ENCODE peak calls at places on chromosomes 3 and 15, in ten cellular contexts. Y is stomach; O is psoas muscle; U is CD8-positive, alpha-beta T cell; T is cardiac muscle cell; S is right atrium auricular region; X is neural progenitor cell; F is tibial nerve; N is mucosa of descending colon; K is heart right ventricle. Z is an unnamed sample. For H3K4me1, the result is how much of the 10 kb centered on the place peaks cover.

GRCh38 chr3:139689122-139689521 is 11.3 kb upstream of the NMNAT3 start:
- DNase-seq in X (peak), T (peak), N (no peak), U (no peak), Y (no peak), K (no peak), F (no peak), S (no peak), O (no peak), Z (peak)

GRCh38 chr15:41812820-41813375 is 15.0 kb upstream of the JMJD7 start:
- DNase-seq in K (no peak), O (no peak), X (no peak), S (no peak), N (no peak), T (no peak), F (no peak), U (no peak), Y (no peak), Z (no peak)

GRCh38 chr15:60396100-60396499 is 1.7 kb downstream of the ANXA2 start:
- DNase-seq in U (no peak), O (no peak), F (no peak), Y (peak), X (no peak), N (no peak), T (no peak), S (no peak), K (no peak), Z (no peak)

GRCh38 chr15:59268199-59268979 is 61.7 kb downstream of the LDHAL6B start:
- DNase-seq in K (no peak), U (no peak), S (no peak), O (no peak), F (no peak), Y (no peak), N (no peak), T (no peak), X (no peak), Z (no peak)

GRCh38 chr15:56598991-56599390 is 134.1 kb upstream of the MNS1 start:
- DNase-seq in F (no peak), T (no peak), S (no peak), K (no peak), U (no peak), X (no peak), Y (no peak), O (no peak), N (no peak), Z (no peak)

GRCh38 chr3:146274833-146275232 is 23.9 kb upstream of the PLSCR4 start:
- DNase-seq in N (no peak), Y (no peak), O (no peak), F (no peak), K (no peak), S (no peak), T (no peak), U (no peak), X (no peak), Z (no peak)

GRCh38 chr15:88812137-88812536 is 8.9 kb downstream of the ACAN start:
- DNase-seq in K (no peak), S (no peak), X (no peak), U (no peak), F (no peak), Y (no peak), T (no peak), N (no peak), O (no peak), Z (no peak)

GRCh38 chr3:156317457-156317856 is 197.1 kb downstream of the KCNAB1 start:
- DNase-seq in K (no peak), F (no peak), O (no peak), U (no peak), S (no peak), T (no peak), N (no peak), X (no peak), Y (no peak), Z (no peak)

GRCh38 chr15:89112341-89112971 is 24.2 kb downstream of the ABHD2 start:
- DNase-seq in F (no peak), Y (peak), N (peak), X (no peak), S (no peak), T (no peak), K (peak), O (peak), U (no peak), Z (no peak)

GRCh38 chr15:35305906-35306305 is 220.8 kb upstream of the NANOGP8 start:
- DNase-seq in U (no peak), K (no peak), Y (no peak), O (no peak), S (no peak), F (no peak), X (no peak), T (no peak), N (no peak), Z (peak)

GRCh38 chr3:29644261-29644660 is 363.4 kb downstream of the RBMS3 start:
- DNase-seq in K (no peak), X (no peak), S (no peak), O (no peak), T (no peak), Y (no peak), F (no peak), U (no peak), N (no peak), Z (no peak)

GRCh38 chr3:124209426-124209825 is 217.5 kb upstream of the ROPN1 start:
- DNase-seq in K (no peak), S (no peak), Y (no peak), F (no peak), O (no peak), N (no peak), X (no peak), T (no peak), U (no peak), Z (no peak)

GRCh38 chr3:96831175-96831574 is 16.8 kb downstream of the EPHA6 start:
- DNase-seq in F (no peak), X (no peak), S (no peak), Y (no peak), T (no peak), K (no peak), N (no peak), U (no peak), O (no peak), Z (no peak)

DNA sequence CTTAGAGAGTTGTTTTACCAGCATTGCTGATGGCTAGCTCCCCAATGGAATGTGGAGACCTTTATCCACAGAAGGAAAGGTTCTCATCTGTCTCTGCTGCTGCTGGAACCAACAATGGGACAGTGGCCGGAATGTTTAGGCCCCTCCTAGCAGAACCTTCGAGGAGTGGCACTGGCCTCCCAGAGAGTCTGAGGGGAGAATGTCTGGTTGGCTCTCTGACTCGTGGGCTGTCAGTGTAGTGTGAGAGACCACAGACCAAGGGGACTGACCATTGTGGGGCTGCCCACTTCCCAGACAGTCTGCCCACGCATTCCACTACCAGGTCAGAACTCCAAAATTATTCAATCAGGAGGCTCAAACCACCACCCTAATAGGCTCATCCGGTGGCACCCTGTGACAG is 5.1 kb downstream of the RASL12 start:
- DNase-seq in S (no peak), N (no peak), K (no peak), Y (no peak), U (no peak), T (no peak), F (no peak), X (no peak), O (no peak), Z (no peak)
- H3K4me1 ChIP-seq in S (under half), N (under half), K (under half), Y (under half), U (under half), T (under half), F (half or more), X (under half), O (under half), Z (under half)

GRCh38 chr3:149378420-149379388 is 1.3 kb upstream of the TM4SF1 start:
- DNase-seq in N (no peak), K (no peak), X (no peak), U (no peak), T (no peak), S (no peak), F (no peak), O (no peak), Y (no peak), Z (no peak)
- H3K4me3 ChIP-seq in N (no peak), K (no peak), X (no peak), U (no peak), T (no peak), S (no peak), F (no peak), O (no peak), Y (peak), Z (no peak)

GRCh38 chr3:66484106-66484857 is 16.5 kb downstream of the LRIG1 start:
- DNase-seq in K (no peak), U (no peak), O (no peak), S (no peak), T (no peak), N (no peak), Y (no peak), X (peak), F (no peak), Z (no peak)
- H3K4me1 ChIP-seq in K (half or more), U (under half), O (half or more), S (under half), T (half or more), N (half or more), Y (half or more), X (half or more), F (half or more), Z (under half)

DNA sequence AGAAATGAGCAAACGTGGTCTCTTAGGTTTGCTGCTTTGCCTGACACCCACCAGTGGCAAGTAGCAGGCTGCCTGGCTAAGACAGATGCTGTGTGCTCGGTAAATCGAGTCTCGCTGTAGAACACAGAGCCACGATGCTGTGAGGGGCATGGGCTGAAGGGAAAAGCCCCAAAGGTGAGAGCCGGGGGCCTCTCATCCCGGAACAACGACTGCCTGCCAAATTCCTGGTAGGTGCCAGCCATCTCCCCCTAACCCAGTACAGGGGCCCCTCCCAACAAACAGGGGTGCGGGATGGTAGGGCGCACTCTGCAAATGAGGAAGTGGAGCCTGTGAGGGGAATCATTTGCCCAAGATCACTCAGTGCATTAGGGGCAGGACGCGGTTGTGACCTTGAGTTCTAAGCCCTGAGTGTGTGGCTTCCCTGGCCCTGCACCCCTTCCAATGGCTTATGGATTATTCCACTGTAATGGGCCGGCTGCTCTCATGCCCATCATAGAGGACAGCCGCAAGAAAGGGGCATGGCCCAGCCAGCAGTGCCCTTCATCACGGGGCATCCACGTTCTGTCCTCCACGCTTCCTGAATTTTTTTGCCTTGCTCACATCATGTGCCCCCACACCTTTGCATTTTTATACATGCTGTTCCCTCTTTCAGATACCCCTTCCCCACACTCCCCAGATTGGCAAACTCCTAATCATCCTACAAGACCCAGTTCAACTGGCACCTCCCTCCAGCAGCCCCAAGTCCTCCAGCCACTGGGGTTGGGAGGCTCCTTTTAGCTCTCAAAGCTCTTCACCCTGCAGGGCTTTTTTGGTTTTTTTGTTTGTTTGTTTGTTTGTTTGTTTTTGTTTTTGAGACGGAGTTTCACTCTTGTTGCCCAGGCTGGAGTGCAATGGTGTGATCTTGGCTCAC is 125.4 kb downstream of the NUP210 start:
- DNase-seq in T (no peak), K (no peak), N (no peak), X (no peak), U (no peak), S (no peak), O (no peak), Y (no peak), F (no peak), Z (no peak)
- H3K4me3 ChIP-seq in T (no peak), K (no peak), N (no peak), X (no peak), U (no peak), S (no peak), O (no peak), Y (no peak), F (no peak), Z (no peak)

DNA sequence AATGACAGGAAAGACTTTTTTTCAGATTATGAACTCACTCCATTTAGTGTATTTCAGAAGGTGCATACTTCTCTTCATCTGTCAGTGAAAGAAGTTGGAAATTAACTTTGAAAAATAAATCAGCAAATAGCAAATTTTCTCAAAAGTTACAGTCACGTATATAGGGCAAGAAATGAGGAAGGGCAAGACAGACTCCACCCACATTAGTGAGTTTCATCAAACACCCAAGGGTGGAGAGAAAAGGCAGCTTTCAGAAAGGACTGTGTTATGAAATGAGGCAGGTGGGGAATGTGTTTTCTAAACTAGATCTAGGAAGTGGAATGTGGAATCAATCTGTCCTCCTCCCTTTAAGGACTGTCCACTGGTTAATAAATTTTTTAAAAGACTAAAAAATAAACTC is 2.9 kb downstream of the SLC22A13 start:
- DNase-seq in S (no peak), N (no peak), K (no peak), X (no peak), T (no peak), Y (no peak), U (no peak), O (no peak), F (no peak), Z (no peak)
- H3K4me1 ChIP-seq in S (under half), N (under half), K (under half), X (under half), T (under half), Y (under half), U (under half), O (under half), F (under half), Z (under half)

DNA sequence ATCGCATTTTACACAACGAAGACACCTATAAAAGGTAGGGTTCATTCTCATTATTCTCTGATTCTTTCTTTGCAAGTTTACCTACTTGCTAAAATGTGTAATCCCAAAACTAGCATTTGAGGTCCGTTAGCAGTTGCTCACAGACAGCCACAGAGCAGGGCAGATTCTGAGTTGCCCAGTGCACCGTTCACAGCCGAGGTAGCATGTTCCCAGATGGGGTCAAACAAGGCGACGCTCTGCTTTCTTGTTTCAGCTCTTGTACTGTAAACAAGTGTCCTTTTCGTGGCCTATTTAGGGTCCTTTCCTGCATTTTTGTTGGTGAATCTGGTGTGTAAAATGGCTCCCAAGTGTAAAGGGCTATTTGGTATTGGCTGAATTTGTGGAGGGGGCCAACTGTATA is 3.1 kb downstream of the PPP1R2 start:
- DNase-seq in S (no peak), T (no peak), Y (no peak), X (no peak), K (no peak), O (no peak), U (no peak), N (no peak), F (no peak), Z (no peak)
- H3K4me3 ChIP-seq in S (no peak), T (no peak), Y (no peak), X (no peak), K (peak), O (peak), U (peak), N (no peak), F (no peak), Z (no peak)

Z was measured in HAP-1.